ENCODE peak calls at places on chromosomes 1 and 21, in four cellular contexts. U is fibroblast of villous mesenchyme, B is non-pigmented ciliary epithelial cell, L is kidney. W is an unnamed sample.

GRCh38 chr21:43015906-43016540 is 41.7 kb downstream of the PKNOX1 start:
- DNase-seq in B (no peak), L (no peak), U (no peak), W (no peak)

GRCh38 chr21:36665806-36666205 is 33.1 kb upstream of the SIM2 start:
- DNase-seq in U (no peak), L (no peak), B (no peak), W (no peak)

GRCh38 chr1:2414297-2414958 is 2.1 kb upstream of the PEX10 start:
- DNase-seq in B (no peak), L (peak), U (peak), W (peak)

GRCh38 chr1:153030895-153031294 is at the start of gene SPRR1B:
- DNase-seq in L (no peak), U (no peak), B (no peak), W (no peak)

GRCh38 chr1:21667348-21668231 is 1.6 kb downstream of the RAP1GAP start:
- DNase-seq in L (no peak), B (no peak), U (no peak), W (no peak)

GRCh38 chr21:31873696-31874599 is 1.1 kb downstream of the HUNK start:
- DNase-seq in U (no peak), L (peak), B (no peak), W (peak)

GRCh38 chr1:22512873-22513272 is 50.4 kb upstream of the EPHA8 start:
- DNase-seq in B (no peak), U (no peak), L (no peak), W (no peak)

GRCh38 chr1:46137901-46138300 is 5.5 kb upstream of the PIK3R3 start:
- DNase-seq in B (no peak), U (peak), L (no peak), W (no peak)

GRCh38 chr1:18182518-18183160 is 75.0 kb downstream of the IGSF21 start:
- DNase-seq in B (no peak), U (no peak), L (peak), W (no peak)

GRCh38 chr1:29227511-29227910 is 3.2 kb downstream of the MECR start:
- DNase-seq in U (no peak), L (no peak), B (no peak), W (no peak)

GRCh38 chr1:207362962-207363858 is 41.7 kb downstream of the CD55 start:
- DNase-seq in L (no peak), B (peak), U (peak), W (no peak)

GRCh38 chr1:23369335-23370013 is at the start of gene ZNF436:
- DNase-seq in U (peak), B (no peak), L (peak), W (peak)

GRCh38 chr1:9410737-9411297 is 118.1 kb downstream of the SPSB1 start:
- DNase-seq in U (peak), L (peak), B (no peak), W (no peak)

W was measured in left ventricle myocardium superior.